ENCODE peak calls at places on chromosome 5, in ten cellular contexts. One of them, this sample, is unnamed.

GRCh38 chr5:69364414-69364813 is 4.9 kb downstream of the AK6 start:
- DNase-seq in CD4-positive, alpha-beta T cell: no peak
- DNase-seq in AG04450: no peak
- DNase-seq in adrenal gland: no peak
- DNase-seq in lung: no peak
- DNase-seq in cardiac muscle cell: peak; percentile 20
- DNase-seq in A673: peak; percentile 49
- DNase-seq in endodermal cell: no peak
- DNase-seq in thoracic aorta: no peak
- DNase-seq in stomach: no peak
- DNase-seq in this sample: no peak

GRCh38 chr5:73954381-73954780 is 328.4 kb downstream of the ARHGEF28 start:
- DNase-seq in CD4-positive, alpha-beta T cell: no peak
- DNase-seq in stomach: no peak
- DNase-seq in endodermal cell: no peak
- DNase-seq in cardiac muscle cell: no peak
- DNase-seq in thoracic aorta: no peak
- DNase-seq in adrenal gland: no peak
- DNase-seq in lung: no peak
- DNase-seq in AG04450: no peak
- DNase-seq in A673: no peak
- DNase-seq in this sample: no peak

GRCh38 chr5:139271201-139272027 is 22.1 kb upstream of the MATR3 start:
- DNase-seq in thoracic aorta: no peak
- DNase-seq in A673: no peak
- DNase-seq in cardiac muscle cell: peak; percentile 93
- DNase-seq in adrenal gland: no peak
- DNase-seq in CD4-positive, alpha-beta T cell: no peak
- DNase-seq in endodermal cell: no peak
- DNase-seq in lung: no peak
- DNase-seq in AG04450: peak; percentile 82
- DNase-seq in stomach: no peak
- DNase-seq in this sample: no peak

GRCh38 chr5:58009754-58010153 is 450.1 kb downstream of the PLK2 start:
- DNase-seq in CD4-positive, alpha-beta T cell: no peak
- DNase-seq in AG04450: no peak
- DNase-seq in adrenal gland: no peak
- DNase-seq in thoracic aorta: no peak
- DNase-seq in lung: no peak
- DNase-seq in A673: no peak
- DNase-seq in cardiac muscle cell: no peak
- DNase-seq in stomach: no peak
- DNase-seq in endodermal cell: no peak
- DNase-seq in this sample: no peak

GRCh38 chr5:84494453-84494852 is 109.8 kb upstream of the EDIL3 start:
- DNase-seq in endodermal cell: no peak
- DNase-seq in AG04450: peak; percentile 63
- DNase-seq in stomach: no peak
- DNase-seq in CD4-positive, alpha-beta T cell: no peak
- DNase-seq in adrenal gland: no peak
- DNase-seq in A673: no peak
- DNase-seq in thoracic aorta: no peak
- DNase-seq in lung: no peak
- DNase-seq in cardiac muscle cell: peak; percentile 75
- DNase-seq in this sample: peak; percentile 67

GRCh38 chr5:39160576-39161213 is 58.7 kb downstream of the FYB1 start:
- DNase-seq in AG04450: no peak
- DNase-seq in CD4-positive, alpha-beta T cell: no peak
- DNase-seq in endodermal cell: no peak
- DNase-seq in A673: no peak
- DNase-seq in lung: no peak
- DNase-seq in cardiac muscle cell: no peak
- DNase-seq in thoracic aorta: no peak
- DNase-seq in adrenal gland: no peak
- DNase-seq in stomach: no peak
- DNase-seq in this sample: no peak

GRCh38 chr5:59592101-59592500 is 301.4 kb downstream of the PDE4D start:
- DNase-seq in adrenal gland: no peak
- DNase-seq in lung: no peak
- DNase-seq in endodermal cell: no peak
- DNase-seq in CD4-positive, alpha-beta T cell: no peak
- DNase-seq in A673: no peak
- DNase-seq in cardiac muscle cell: peak; percentile 41
- DNase-seq in thoracic aorta: no peak
- DNase-seq in AG04450: peak; percentile 4
- DNase-seq in stomach: no peak
- DNase-seq in this sample: peak; percentile 91

GRCh38 chr5:53038196-53038847 is 49.2 kb downstream of the ITGA2 start:
- DNase-seq in adrenal gland: peak; percentile 15
- DNase-seq in AG04450: no peak
- DNase-seq in cardiac muscle cell: no peak
- DNase-seq in lung: no peak
- DNase-seq in A673: no peak
- DNase-seq in thoracic aorta: no peak
- DNase-seq in stomach: no peak
- DNase-seq in endodermal cell: no peak
- DNase-seq in CD4-positive, alpha-beta T cell: no peak
- DNase-seq in this sample: peak; percentile 91

DNA sequence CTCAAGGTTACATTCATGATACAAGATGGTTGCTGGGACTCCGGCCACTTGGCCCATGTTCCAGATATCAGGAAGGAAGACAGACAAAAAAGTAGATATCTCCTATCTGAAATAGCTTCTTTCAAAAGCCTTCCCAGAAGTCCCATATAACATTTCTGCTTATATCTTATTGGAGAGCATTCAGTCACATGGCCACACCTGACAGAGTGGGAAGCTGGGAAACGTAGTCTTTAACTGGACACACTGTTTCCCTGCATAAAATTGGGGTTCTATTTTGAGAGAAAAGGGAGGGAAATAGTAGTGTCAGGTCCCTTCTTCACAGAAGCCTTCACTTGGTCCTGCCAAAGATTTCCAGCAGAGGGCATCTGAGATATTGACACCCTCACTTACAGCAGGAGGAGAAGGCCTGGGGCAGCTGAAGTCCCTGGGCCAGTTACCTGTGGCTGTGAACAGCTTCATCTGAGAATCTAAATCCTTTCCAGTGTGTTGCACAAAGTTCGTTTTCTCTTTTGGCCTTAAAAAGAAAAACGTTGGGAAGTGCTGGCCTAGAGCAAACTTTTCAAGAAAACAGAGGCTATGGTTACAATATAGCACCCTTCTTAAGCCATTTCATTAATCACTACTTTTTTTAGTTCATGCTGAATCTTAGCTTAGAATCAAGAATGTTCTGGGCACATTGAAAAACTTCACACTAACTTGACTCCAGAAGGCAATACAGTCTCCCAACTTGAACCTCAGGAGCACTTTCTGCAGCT is 33.5 kb downstream of the SPEF2 start:
- DNase-seq in A673: peak; percentile 64
- DNase-seq in AG04450: peak; percentile 21
- DNase-seq in cardiac muscle cell: peak; percentile 47
- DNase-seq in lung: no peak
- DNase-seq in adrenal gland: peak; percentile 23
- DNase-seq in thoracic aorta: no peak
- DNase-seq in CD4-positive, alpha-beta T cell: peak; percentile 55
- DNase-seq in endodermal cell: peak; percentile 82
- DNase-seq in stomach: peak; percentile 27
- DNase-seq in this sample: peak; percentile 43
- TF ChIP-seq CTCF in A673: peak; percentile 66
- TF ChIP-seq CTCF in AG04450: peak; percentile 73
- TF ChIP-seq CTCF in cardiac muscle cell: peak; percentile 52
- TF ChIP-seq CTCF in lung: peak; percentile 24
- TF ChIP-seq CTCF in adrenal gland: peak; percentile 48
- TF ChIP-seq CTCF in thoracic aorta: no peak
- TF ChIP-seq CTCF in CD4-positive, alpha-beta T cell: peak; percentile 84
- TF ChIP-seq CTCF in endodermal cell: peak; percentile 79
- TF ChIP-seq CTCF in stomach: peak; percentile 25
- TF ChIP-seq CTCF in this sample: peak; percentile 63

GRCh38 chr5:87076411-87076810 is 191.3 kb upstream of the RASA1 start:
- DNase-seq in CD4-positive, alpha-beta T cell: no peak
- DNase-seq in A673: no peak
- DNase-seq in adrenal gland: no peak
- DNase-seq in cardiac muscle cell: no peak
- DNase-seq in thoracic aorta: no peak
- DNase-seq in lung: no peak
- DNase-seq in endodermal cell: no peak
- DNase-seq in AG04450: no peak
- DNase-seq in stomach: no peak
- DNase-seq in this sample: no peak
- H3K27ac ChIP-seq in CD4-positive, alpha-beta T cell: no peak overlapping the region
- H3K27ac ChIP-seq in A673: no peak overlapping the region
- H3K27ac ChIP-seq in adrenal gland: no peak overlapping the region
- H3K27ac ChIP-seq in cardiac muscle cell: no peak overlapping the region
- H3K27ac ChIP-seq in thoracic aorta: no peak overlapping the region
- H3K27ac ChIP-seq in lung: no peak overlapping the region
- H3K27ac ChIP-seq in endodermal cell: no peak overlapping the region
- H3K27ac ChIP-seq in AG04450: no peak overlapping the region
- H3K27ac ChIP-seq in stomach: no peak overlapping the region
- H3K27ac ChIP-seq in this sample: no peak overlapping the region

DNA sequence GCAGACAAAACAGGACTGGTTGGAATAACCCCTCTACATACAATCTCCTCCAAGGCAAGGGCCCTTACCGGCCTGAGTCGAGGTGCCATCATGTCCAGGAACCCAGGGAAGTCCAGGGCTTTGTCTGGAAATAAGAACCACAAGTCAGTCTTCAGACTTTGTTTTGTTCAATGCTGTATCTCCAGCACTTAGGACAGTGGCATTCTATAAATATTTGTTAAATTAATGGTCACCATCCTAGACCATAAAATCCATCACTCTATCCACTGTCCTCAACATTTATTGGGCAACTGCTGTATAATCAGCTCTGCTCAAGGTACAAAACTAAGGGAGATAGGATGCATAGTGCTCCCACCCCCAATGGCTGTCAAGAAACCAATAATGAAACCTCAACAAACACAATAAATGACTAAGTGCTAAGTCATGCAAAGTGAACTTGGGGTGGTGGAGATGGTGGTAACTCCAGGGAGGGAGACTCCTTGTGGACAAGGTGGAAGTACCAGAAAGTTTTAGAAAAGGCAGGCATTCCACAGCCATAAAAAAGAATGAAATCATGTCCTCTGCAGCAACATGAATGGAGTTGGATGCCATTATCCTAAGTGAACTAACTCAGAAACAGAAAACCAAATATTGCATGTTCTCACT is 5.0 kb downstream of the RELL2 start:
- DNase-seq in lung: no peak
- DNase-seq in CD4-positive, alpha-beta T cell: no peak
- DNase-seq in thoracic aorta: no peak
- DNase-seq in stomach: no peak
- DNase-seq in adrenal gland: no peak
- DNase-seq in endodermal cell: no peak
- DNase-seq in cardiac muscle cell: peak; percentile 60
- DNase-seq in AG04450: no peak
- DNase-seq in A673: peak; percentile 51
- DNase-seq in this sample: peak; percentile 68
- TF ChIP-seq CTCF in lung: no peak
- TF ChIP-seq CTCF in CD4-positive, alpha-beta T cell: no peak
- TF ChIP-seq CTCF in thoracic aorta: no peak
- TF ChIP-seq CTCF in stomach: no peak
- TF ChIP-seq CTCF in adrenal gland: no peak
- TF ChIP-seq CTCF in endodermal cell: peak; percentile 55
- TF ChIP-seq CTCF in cardiac muscle cell: peak; percentile 35
- TF ChIP-seq CTCF in AG04450: peak; percentile 50
- TF ChIP-seq CTCF in A673: peak; percentile 28
- TF ChIP-seq CTCF in this sample: peak; percentile 79

GRCh38 chr5:137190441-137190840 is 308.7 kb downstream of the SPOCK1 start:
- DNase-seq in thoracic aorta: no peak
- DNase-seq in adrenal gland: no peak
- DNase-seq in cardiac muscle cell: peak; percentile 9
- DNase-seq in CD4-positive, alpha-beta T cell: no peak
- DNase-seq in lung: no peak
- DNase-seq in A673: no peak
- DNase-seq in endodermal cell: no peak
- DNase-seq in AG04450: no peak
- DNase-seq in stomach: no peak
- DNase-seq in this sample: peak; percentile 31

GRCh38 chr5:137192293-137192743 is 306.8 kb downstream of the SPOCK1 start:
- DNase-seq in adrenal gland: peak; percentile 54
- DNase-seq in stomach: no peak
- DNase-seq in endodermal cell: no peak
- DNase-seq in AG04450: no peak
- DNase-seq in thoracic aorta: no peak
- DNase-seq in A673: no peak
- DNase-seq in CD4-positive, alpha-beta T cell: no peak
- DNase-seq in lung: no peak
- DNase-seq in cardiac muscle cell: peak; percentile 12
- DNase-seq in this sample: peak; percentile 64

GRCh38 chr5:137186759-137187461 is 312.2 kb downstream of the SPOCK1 start:
- DNase-seq in AG04450: peak; percentile 27
- DNase-seq in adrenal gland: peak; percentile 57
- DNase-seq in cardiac muscle cell: peak; percentile 75
- DNase-seq in thoracic aorta: no peak
- DNase-seq in lung: no peak
- DNase-seq in endodermal cell: no peak
- DNase-seq in A673: no peak
- DNase-seq in stomach: no peak
- DNase-seq in CD4-positive, alpha-beta T cell: no peak
- DNase-seq in this sample: peak; percentile 51

GRCh38 chr5:137191179-137191578 is 307.9 kb downstream of the SPOCK1 start:
- DNase-seq in stomach: no peak
- DNase-seq in CD4-positive, alpha-beta T cell: no peak
- DNase-seq in cardiac muscle cell: no peak
- DNase-seq in endodermal cell: no peak
- DNase-seq in thoracic aorta: no peak
- DNase-seq in lung: no peak
- DNase-seq in AG04450: no peak
- DNase-seq in A673: no peak
- DNase-seq in adrenal gland: no peak
- DNase-seq in this sample: no peak

DNA sequence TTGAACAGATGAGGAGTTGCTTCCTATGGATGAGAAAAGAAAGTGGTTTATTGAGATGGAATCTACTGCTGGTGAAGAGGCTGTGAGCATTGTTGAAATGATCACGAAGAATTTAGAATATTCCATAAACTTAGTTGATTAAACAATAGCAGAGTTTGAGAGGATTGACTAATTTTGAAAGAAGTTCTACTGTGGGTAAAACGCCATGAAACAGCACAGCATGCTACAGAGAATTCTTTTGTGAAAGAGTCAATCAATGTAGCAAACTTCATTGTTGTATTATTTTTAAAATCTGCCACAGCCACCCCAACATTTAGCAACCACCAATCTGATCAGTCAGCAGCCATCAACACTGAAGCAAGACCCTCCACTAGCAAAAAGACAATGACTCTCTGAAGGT is 309.1 kb downstream of the SPOCK1 start:
- DNase-seq in lung: no peak
- DNase-seq in AG04450: no peak
- DNase-seq in thoracic aorta: no peak
- DNase-seq in A673: no peak
- DNase-seq in endodermal cell: no peak
- DNase-seq in CD4-positive, alpha-beta T cell: no peak
- DNase-seq in adrenal gland: no peak
- DNase-seq in stomach: no peak
- DNase-seq in cardiac muscle cell: no peak
- DNase-seq in this sample: no peak
- H3K27ac ChIP-seq in lung: no peak overlapping the region
- H3K27ac ChIP-seq in AG04450: no peak overlapping the region
- H3K27ac ChIP-seq in thoracic aorta: no peak overlapping the region
- H3K27ac ChIP-seq in A673: no peak overlapping the region
- H3K27ac ChIP-seq in endodermal cell: no peak overlapping the region
- H3K27ac ChIP-seq in CD4-positive, alpha-beta T cell: no peak overlapping the region
- H3K27ac ChIP-seq in adrenal gland: no peak overlapping the region
- H3K27ac ChIP-seq in stomach: no peak overlapping the region
- H3K27ac ChIP-seq in cardiac muscle cell: no peak overlapping the region
- H3K27ac ChIP-seq in this sample: no peak overlapping the region

GRCh38 chr5:147098233-147098790 is 136.5 kb upstream of the STK32A start:
- DNase-seq in AG04450: no peak
- DNase-seq in thoracic aorta: no peak
- DNase-seq in endodermal cell: peak; percentile 86
- DNase-seq in cardiac muscle cell: peak; percentile 66
- DNase-seq in lung: no peak
- DNase-seq in CD4-positive, alpha-beta T cell: no peak
- DNase-seq in stomach: no peak
- DNase-seq in adrenal gland: peak; percentile 47
- DNase-seq in A673: peak; percentile 71
- DNase-seq in this sample: no peak
- TF ChIP-seq CTCF in AG04450: peak; percentile 57
- TF ChIP-seq CTCF in thoracic aorta: peak; percentile 25
- TF ChIP-seq CTCF in endodermal cell: peak; percentile 87
- TF ChIP-seq CTCF in cardiac muscle cell: peak; percentile 63
- TF ChIP-seq CTCF in lung: no peak
- TF ChIP-seq CTCF in CD4-positive, alpha-beta T cell: no peak
- TF ChIP-seq CTCF in stomach: no peak
- TF ChIP-seq CTCF in adrenal gland: peak; percentile 63
- TF ChIP-seq CTCF in A673: peak; percentile 70
- TF ChIP-seq CTCF in this sample: peak; percentile 42